ENCODE peak calls at places on chromosome 11, in nine cellular contexts. R, C, O, Y, F, D, G, V and H are unnamed samples.

GRCh38 chr11:74571062-74571399 is 21.4 kb upstream of the POLD3 start:
- DNase-seq in O (no peak), C (no peak), V (no peak), G (no peak), F (no peak), R (no peak), Y (no peak), D (no peak), H (no peak)

GRCh38 chr11:122253541-122254317 is 137.7 kb upstream of the BLID start:
- DNase-seq in F (no peak), V (no peak), Y (no peak), D (no peak), R (no peak), O (peak), G (no peak), C (no peak), H (no peak)

GRCh38 chr11:47359586-47359985 is 7.1 kb upstream of the MYBPC3 start:
- DNase-seq in D (no peak), R (no peak), G (no peak), Y (no peak), C (peak), O (no peak), V (no peak), F (no peak), H (no peak)

GRCh38 chr11:77407613-77408012 is 66.3 kb downstream of the PAK1 start:
- DNase-seq in R (peak), C (peak), V (peak), F (peak), G (peak), O (peak), Y (peak), D (no peak), H (no peak)

GRCh38 chr11:57566564-57567209 is 785 bp downstream of the UBE2L6 start:
- DNase-seq in V (no peak), D (no peak), O (peak), G (no peak), R (no peak), C (no peak), Y (no peak), F (no peak), H (peak)

GRCh38 chr11:82960000-82960778 is 58.7 kb downstream of the DDIAS start:
- DNase-seq in F (no peak), R (no peak), D (no peak), C (no peak), V (no peak), G (no peak), O (no peak), Y (no peak), H (no peak)

GRCh38 chr11:106457727-106458126 is 380.3 kb downstream of the AASDHPPT start:
- DNase-seq in V (no peak), G (no peak), D (no peak), Y (peak), C (no peak), R (no peak), F (peak), O (peak), H (no peak)

GRCh38 chr11:90134420-90135003 is at the start of gene NAALAD2:
- DNase-seq in R (no peak), C (peak), V (no peak), O (peak), D (no peak), F (no peak), Y (no peak), G (peak), H (peak)

GRCh38 chr11:1299621-1300020 is 9.8 kb downstream of the TOLLIP start:
- DNase-seq in Y (no peak), F (no peak), G (peak), R (no peak), O (no peak), D (peak), C (peak), V (no peak), H (peak)

GRCh38 chr11:93020248-93021088 is 51.0 kb downstream of the MTNR1B start:
- DNase-seq in C (no peak), F (peak), Y (peak), G (no peak), D (no peak), V (peak), O (peak), R (no peak), H (no peak)

GRCh38 chr11:115528217-115528616 is 24.0 kb upstream of the CADM1 start:
- DNase-seq in Y (no peak), D (no peak), G (peak), F (no peak), V (no peak), R (no peak), C (no peak), O (no peak), H (no peak)

GRCh38 chr11:71977743-71978418 is 20.8 kb upstream of the IL18BP start:
- DNase-seq in C (peak), G (peak), F (peak), Y (no peak), O (peak), V (peak), D (peak), R (peak), H (peak)